ENCODE peak calls at places on chromosome 6, in five cellular contexts. P is foreskin keratinocyte, A is uterus, F is ovary, W is right lobe of liver. M is an unnamed sample.

GRCh38 chr6:141437685-141438084 is 695.0 kb upstream of the GJE1 start:
- DNase-seq in P (no peak), W (no peak), A (no peak), F (no peak), M (no peak)

GRCh38 chr6:160810238-160810637 is 108.2 kb downstream of the PLG start:
- DNase-seq in W (no peak), P (no peak), A (no peak), F (no peak), M (peak)

GRCh38 chr6:110682460-110682853 is 132.8 kb downstream of the CDK19 start:
- DNase-seq in W (no peak), P (peak), F (peak), A (no peak), M (peak)

GRCh38 chr6:52550014-52550575 is 26.8 kb downstream of the TRAM2 start:
- DNase-seq in P (no peak), W (no peak), F (no peak), A (no peak), M (no peak)

GRCh38 chr6:68087399-68088133 is 547.5 kb upstream of the ADGRB3 start:
- DNase-seq in W (no peak), A (no peak), F (no peak), P (no peak), M (no peak)

GRCh38 chr6:106782524-106783265 is 153.3 kb downstream of the QRSL1 start:
- DNase-seq in A (no peak), P (no peak), W (no peak), F (no peak), M (no peak)

GRCh38 chr6:163414367-163415175 is at the start of gene QKI:
- DNase-seq in F (peak), A (peak), W (peak), P (no peak), M (no peak)

GRCh38 chr6:32148722-32149576 is 2.8 kb downstream of the PRRT1 start:
- DNase-seq in P (peak), W (peak), A (no peak), F (no peak), M (no peak)

GRCh38 chr6:137910424-137910834 is 43.4 kb downstream of the TNFAIP3 start:
- DNase-seq in P (no peak), A (no peak), F (no peak), W (no peak), M (no peak)

GRCh38 chr6:147700436-147701209 is 192.1 kb downstream of the SAMD5 start:
- DNase-seq in W (no peak), F (no peak), P (no peak), A (no peak), M (no peak)

GRCh38 chr6:50791900-50792508 is 26.7 kb upstream of the TFAP2B start:
- DNase-seq in F (no peak), A (no peak), P (peak), W (no peak), M (no peak)

GRCh38 chr6:158237656-158238055 is 69.5 kb downstream of the GTF2H5 start:
- DNase-seq in P (no peak), W (no peak), F (no peak), A (no peak), M (no peak)

DNA sequence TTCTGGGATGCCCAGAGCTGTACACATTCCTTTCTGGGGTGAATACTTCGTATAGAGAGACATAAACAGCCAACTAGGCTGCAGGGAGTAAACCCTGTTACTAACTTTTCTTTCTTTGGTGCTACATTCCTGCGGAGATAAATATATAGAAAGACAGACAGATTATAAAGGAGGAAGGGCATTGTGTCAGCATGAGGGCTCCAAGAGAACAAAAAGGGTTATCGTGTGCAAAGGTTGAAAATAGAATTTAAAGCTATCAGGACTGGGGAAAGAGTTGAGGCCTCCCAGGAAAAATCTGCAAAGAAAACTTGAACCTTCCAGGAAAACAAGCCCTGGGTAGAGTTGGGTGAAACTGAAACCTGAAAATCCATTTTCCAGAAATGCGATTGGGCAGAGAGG is 68.0 kb downstream of the TMEM170B start:
- DNase-seq in W (no peak), P (no peak), F (no peak), A (no peak), M (no peak)
- H3K27ac ChIP-seq in W (no peak), P (no peak), F (no peak), A (no peak), M (no peak)

DNA sequence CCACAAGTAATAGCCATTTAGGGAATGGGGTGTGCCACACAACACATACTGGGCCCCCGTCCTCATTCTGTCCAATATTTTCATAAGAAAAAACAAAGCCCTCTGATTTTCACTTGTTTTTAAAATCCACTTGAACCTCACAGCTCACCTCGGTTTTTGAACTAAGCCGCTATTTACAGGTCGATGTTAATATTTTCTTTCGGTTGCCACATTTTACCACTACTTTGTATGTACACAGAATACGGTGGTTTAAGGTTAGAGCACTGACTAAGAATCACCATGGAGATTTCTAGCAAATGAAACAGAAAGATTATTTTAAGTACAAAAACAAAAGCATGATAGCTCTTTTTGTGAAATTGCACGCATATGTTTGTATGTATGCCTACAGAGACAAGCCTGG is 143.8 kb downstream of the UST start:
- DNase-seq in A (no peak), F (no peak), W (no peak), P (no peak), M (no peak)
- H3K27ac ChIP-seq in A (no peak), F (no peak), W (no peak), P (no peak), M (no peak)

GRCh38 chr6:87481936-87482335 is 9.2 kb downstream of the SLC35A1 start:
- DNase-seq in P (no peak), W (no peak), A (no peak), F (no peak), M (no peak)

GRCh38 chr6:87487555-87487954 is 14.8 kb downstream of the SLC35A1 start:
- DNase-seq in W (no peak), A (no peak), P (peak), F (no peak), M (no peak)

GRCh38 chr6:87482382-87482781 is 9.6 kb downstream of the SLC35A1 start:
- DNase-seq in A (no peak), W (no peak), F (no peak), P (no peak), M (no peak)

GRCh38 chr6:87483929-87484328 is 11.2 kb downstream of the SLC35A1 start:
- DNase-seq in A (no peak), P (peak), F (no peak), W (no peak), M (no peak)

GRCh38 chr6:87484491-87484890 is 11.7 kb downstream of the SLC35A1 start:
- DNase-seq in A (no peak), P (peak), W (no peak), F (no peak), M (no peak)
- H3K27ac ChIP-seq in A (no peak), P (no peak), W (no peak), F (no peak), M (peak)

GRCh38 chr6:96520851-96521115 is 823 bp upstream of the UFL1 start:
- DNase-seq in A (no peak), F (no peak), P (no peak), W (no peak), M (no peak)
- H3K27ac ChIP-seq in A (peak), F (no peak), P (peak), W (no peak), M (peak)

GRCh38 chr6:89790403-89790802 is 29.2 kb downstream of the MDN1 start:
- DNase-seq in P (no peak), W (no peak), A (no peak), F (no peak), M (no peak)
- H3K27ac ChIP-seq in P (no peak), W (no peak), A (no peak), F (no peak), M (no peak)

GRCh38 chr6:125203395-125203794 is 49.8 kb downstream of the TPD52L1 start:
- DNase-seq in A (no peak), P (peak), F (no peak), W (no peak), M (no peak)
- H3K27ac ChIP-seq in A (no peak), P (no peak), F (no peak), W (no peak), M (peak)

GRCh38 chr6:142570221-142570671 is 268.4 kb downstream of the ADGRG6 start:
- DNase-seq in P (peak), W (peak), A (no peak), F (no peak), M (peak)
- H3K27ac ChIP-seq in P (peak), W (no peak), A (no peak), F (no peak), M (peak)

M was measured in epithelial cell of prostate.